ENCODE peak calls at places on chromosomes 13 and 19, in four cellular contexts. J is A549, F is K562, W is HepG2. X is an unnamed sample.

GRCh38 chr13:96581741-96582140 is 412.5 kb downstream of the OXGR1 start:
- DNase-seq in F (no peak), W (no peak), J (no peak), X (no peak)

GRCh38 chr19:8571006-8571411 is 6.2 kb downstream of the MYO1F start:
- DNase-seq in F (no peak), J (peak), W (peak), X (no peak)

GRCh38 chr19:19711306-19711933 is 21.5 kb downstream of the ZNF14 start:
- DNase-seq in W (no peak), F (no peak), J (no peak), X (no peak)

GRCh38 chr13:24152292-24153214 is 8.0 kb upstream of the SPATA13 start:
- DNase-seq in J (no peak), W (peak), F (no peak), X (no peak)

GRCh38 chr19:10766681-10767201 is 48.9 kb downstream of the DNM2 start:
- DNase-seq in J (no peak), W (no peak), F (no peak), X (no peak)

GRCh38 chr19:7729831-7730285 is 2.1 kb downstream of the CLEC4G start:
- DNase-seq in W (no peak), F (no peak), J (no peak), X (peak)

GRCh38 chr13:80419416-80419815 is 78.5 kb upstream of the SPRY2 start:
- DNase-seq in W (no peak), F (no peak), J (no peak), X (no peak)

GRCh38 chr13:95644611-95645052 is at the start of gene DZIP1:
- DNase-seq in F (no peak), W (peak), J (peak), X (peak)

GRCh38 chr19:58328999-58329398 is 2.2 kb downstream of the ZSCAN22 start:
- DNase-seq in F (peak), J (no peak), W (no peak), X (peak)

GRCh38 chr13:98937911-98938381 is 39.9 kb downstream of the DOCK9 start:
- DNase-seq in W (no peak), F (no peak), J (no peak), X (peak)

GRCh38 chr13:49310251-49310650 is 62.5 kb downstream of the CDADC1 start:
- DNase-seq in F (no peak), J (no peak), W (no peak), X (no peak)

GRCh38 chr19:34320277-34320676 is 44.7 kb upstream of the GPI start:
- DNase-seq in W (no peak), J (no peak), F (no peak), X (no peak)

GRCh38 chr13:103354189-103354588 is 288.0 kb upstream of the SLC10A2 start:
- DNase-seq in W (no peak), F (no peak), J (no peak), X (no peak)

GRCh38 chr13:77894743-77895142 is 23.9 kb downstream of the EDNRB start:
- DNase-seq in W (no peak), F (no peak), J (no peak), X (no peak)

GRCh38 chr13:39025433-39025839 is 12.5 kb downstream of the PROSER1 start:
- DNase-seq in W (no peak), F (no peak), J (no peak), X (no peak)

GRCh38 chr13:31012285-31013024 is 80.0 kb downstream of the TEX26 start:
- DNase-seq in F (no peak), W (peak), J (peak), X (no peak)

GRCh38 chr13:45482571-45483173 is 17.9 kb downstream of the COG3 start:
- DNase-seq in F (no peak), J (no peak), W (no peak), X (no peak)

GRCh38 chr19:2415973-2416319 is 11.4 kb downstream of the TIMM13 start:
- DNase-seq in F (no peak), J (no peak), W (no peak), X (no peak)

GRCh38 chr19:23699521-23699860 is 12.5 kb upstream of the ZNF675 start:
- DNase-seq in J (no peak), W (no peak), F (no peak), X (peak)

GRCh38 chr19:294341-294818 is 3.2 kb upstream of the PLPP2 start:
- DNase-seq in J (no peak), W (no peak), F (no peak), X (no peak)

GRCh38 chr19:41239363-41239762 is 20.3 kb downstream of the AXL start:
- DNase-seq in F (no peak), J (no peak), W (no peak), X (no peak)

GRCh38 chr19:42323852-42324654 is 1.4 kb upstream of the MEGF8 start:
- DNase-seq in J (no peak), F (no peak), W (no peak), X (peak)

GRCh38 chr13:43272866-43273265 is 249.5 kb downstream of the DNAJC15 start:
- DNase-seq in F (no peak), W (no peak), J (no peak), X (no peak)

GRCh38 chr13:110106726-110107125 is 200.2 kb downstream of the COL4A1 start:
- DNase-seq in F (no peak), J (no peak), W (no peak), X (no peak)

GRCh38 chr13:39350461-39350881 is 252.5 kb downstream of the LHFPL6 start:
- DNase-seq in F (no peak), W (no peak), J (no peak), X (peak)

GRCh38 chr13:74674701-74675100 is 540.5 kb upstream of the KLF12 start:
- DNase-seq in J (no peak), F (no peak), W (no peak), X (no peak)

GRCh38 chr13:52665325-52665724 is 12.7 kb downstream of the SUGT1 start:
- DNase-seq in F (peak), J (peak), W (peak), X (no peak)

GRCh38 chr13:29749401-29750177 is 100.8 kb downstream of the UBL3 start:
- DNase-seq in J (no peak), F (no peak), W (no peak), X (no peak)

GRCh38 chr13:59121507-59121906 is 1042.2 kb downstream of the DIAPH3 start:
- DNase-seq in F (no peak), J (no peak), W (no peak), X (no peak)

GRCh38 chr19:18408053-18408476 is 10.6 kb upstream of the LRRC25 start:
- DNase-seq in F (peak), W (no peak), J (no peak), X (peak)

GRCh38 chr13:101121608-101122007 is 294.7 kb downstream of the NALCN start:
- DNase-seq in F (no peak), W (no peak), J (no peak), X (no peak)

GRCh38 chr19:677601-678380 is 1.6 kb downstream of the FSTL3 start:
- DNase-seq in J (peak), W (no peak), F (no peak), X (no peak)

GRCh38 chr19:46904114-46905060 is 43.6 kb downstream of the ARHGAP35 start:
- DNase-seq in F (no peak), J (no peak), W (no peak), X (no peak)

GRCh38 chr19:7830272-7830771 is 304 bp downstream of the EVI5L start:
- DNase-seq in W (no peak), J (no peak), F (no peak), X (no peak)

GRCh38 chr13:43979492-43979891 is 99.8 kb downstream of the LACC1 start:
- DNase-seq in F (no peak), W (no peak), J (no peak), X (no peak)

GRCh38 chr19:45779231-45780145 is 2.8 kb downstream of the DMPK start:
- DNase-seq in F (peak), W (peak), J (peak), X (peak)

GRCh38 chr19:45847661-45848060 is 15.3 kb downstream of the SYMPK start:
- DNase-seq in J (no peak), F (no peak), W (no peak), X (no peak)

GRCh38 chr13:41229356-41229755 is 34.0 kb downstream of the MTRF1 start:
- DNase-seq in W (no peak), J (no peak), F (no peak), X (no peak)

GRCh38 chr13:41231025-41231677 is 32.2 kb downstream of the MTRF1 start:
- DNase-seq in F (no peak), J (no peak), W (no peak), X (no peak)

GRCh38 chr13:41236369-41236768 is 27.0 kb downstream of the MTRF1 start:
- DNase-seq in F (no peak), W (no peak), J (no peak), X (no peak)

GRCh38 chr13:41232715-41233114 is 30.7 kb downstream of the MTRF1 start:
- DNase-seq in W (no peak), F (no peak), J (no peak), X (no peak)

GRCh38 chr13:41231786-41232185 is 31.6 kb downstream of the MTRF1 start:
- DNase-seq in F (no peak), J (no peak), W (peak), X (no peak)
- TF ChIP-seq NR3C1 in F (no peak), J (no peak), W (no peak), X (no peak)

GRCh38 chr19:3483226-3483628 is at the start of gene SMIM44:
- DNase-seq in J (no peak), W (no peak), F (no peak), X (no peak)

GRCh38 chr19:3480383-3481091 is at the start of gene SMIM24:
- DNase-seq in F (peak), J (no peak), W (peak), X (no peak)

GRCh38 chr19:3482507-3483225 is 575 bp downstream of the SMIM44 start:
- DNase-seq in F (peak), J (no peak), W (no peak), X (no peak)

GRCh38 chr19:3479819-3480215 is 508 bp downstream of the SMIM24 start:
- DNase-seq in W (no peak), F (peak), J (no peak), X (peak)

GRCh38 chr19:3481241-3482090 is 1.1 kb upstream of the SMIM24 start:
- DNase-seq in J (no peak), W (peak), F (peak), X (no peak)
- TF ChIP-seq HMGXB4 in J (no peak), W (peak), F (no peak), X (no peak)

GRCh38 chr19:50896591-50897190 is 14.5 kb downstream of the KLK4 start:
- DNase-seq in J (no peak), W (peak), F (peak), X (no peak)
- TF ChIP-seq NR3C1 in J (no peak), W (no peak), F (no peak), X (no peak)

DNA sequence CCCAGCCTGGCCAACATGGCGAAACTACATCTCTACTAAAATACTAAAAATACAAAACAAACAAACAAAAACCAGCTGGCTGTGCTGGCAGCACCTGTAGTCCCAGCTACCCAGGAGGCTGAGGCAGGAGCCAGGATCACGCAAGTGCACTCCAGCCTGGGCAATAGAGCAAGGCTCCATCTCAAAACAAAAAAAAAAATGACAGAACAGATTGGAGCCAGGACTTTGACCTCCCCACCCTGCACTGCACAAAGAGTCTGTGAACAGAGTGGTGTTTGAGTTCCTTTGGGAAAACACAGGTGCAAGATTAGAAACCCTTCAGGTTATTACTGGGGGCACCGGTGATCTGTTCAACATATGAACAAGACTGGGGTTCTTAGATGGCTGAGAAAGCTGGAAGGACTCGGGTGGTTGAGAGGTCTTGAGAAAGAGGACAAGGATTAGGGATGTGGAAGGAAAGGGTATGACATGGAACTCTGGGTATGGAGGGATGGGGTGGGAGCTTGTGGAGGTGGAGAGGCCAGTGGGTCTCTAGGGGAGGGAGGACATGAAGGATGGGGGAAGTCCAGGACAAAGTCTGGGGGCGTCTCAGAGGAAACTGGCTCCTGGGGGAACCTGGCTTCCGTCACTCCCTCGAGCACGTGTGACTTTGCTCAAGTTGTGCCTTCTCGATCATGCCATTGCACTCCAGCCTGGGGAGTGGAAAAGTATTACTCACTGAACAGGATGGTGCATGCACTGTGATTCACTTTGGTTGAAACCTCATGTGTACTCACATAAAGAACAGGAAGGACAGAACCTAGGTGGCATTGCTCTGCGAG is 25.9 kb downstream of the RCN3 start:
- DNase-seq in J (no peak), W (peak), F (no peak), X (no peak)
- TF ChIP-seq HMGXB4 in J (no peak), W (no peak), F (no peak), X (no peak)

DNA sequence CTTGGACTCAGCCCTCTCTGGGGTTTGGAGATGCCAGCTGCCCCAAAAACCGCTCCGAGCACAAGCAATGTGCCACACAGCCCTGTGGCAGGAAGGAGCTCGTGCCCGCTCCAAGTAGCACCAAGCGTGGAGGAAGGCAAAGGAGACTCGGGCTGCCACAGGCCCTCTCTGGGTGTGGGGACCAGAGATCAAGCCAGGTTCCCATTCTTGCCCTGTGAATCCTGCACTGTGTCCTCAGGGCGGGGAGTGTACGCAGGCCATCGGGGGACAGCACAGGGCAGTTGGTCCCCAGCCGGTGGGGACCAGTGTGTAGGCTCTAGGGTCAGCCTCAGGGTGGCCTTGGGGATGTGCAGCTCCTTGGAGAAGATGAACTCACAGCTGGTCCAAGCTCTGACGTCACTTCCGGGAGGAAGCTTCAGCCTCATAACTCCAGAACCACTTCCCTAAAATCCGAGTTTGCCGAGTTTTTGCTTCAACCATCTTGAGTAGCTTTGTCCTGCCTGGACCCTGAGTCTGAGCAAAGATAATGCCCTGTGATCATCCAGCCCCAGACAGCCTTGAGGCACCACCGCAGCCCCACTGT is 9.3 kb upstream of the CPAMD8 start:
- DNase-seq in W (no peak), J (no peak), F (peak), X (no peak)
- TF ChIP-seq NR3C1 in W (no peak), J (no peak), F (no peak), X (no peak)

DNA sequence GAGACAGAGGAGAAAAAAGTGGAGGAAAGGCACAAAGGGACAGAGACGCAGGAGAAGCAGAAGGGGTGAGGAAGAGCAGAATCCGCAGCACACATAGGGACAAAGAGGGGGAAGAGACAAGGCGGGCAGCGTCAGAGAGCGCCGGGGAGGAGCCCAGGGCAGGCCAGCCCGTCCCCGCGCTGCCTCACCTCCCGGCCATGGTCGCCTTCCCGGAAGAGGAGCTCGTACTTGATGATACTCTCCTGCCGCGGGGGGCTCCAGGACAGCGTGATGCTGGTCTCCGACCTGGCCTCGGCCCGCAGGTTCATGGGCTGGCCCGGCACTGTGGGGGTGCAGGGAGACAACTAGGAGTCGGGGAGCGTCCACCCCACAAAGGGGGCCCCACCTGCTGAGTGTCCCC is 100.6 kb downstream of the PTPRS start:
- DNase-seq in W (no peak), F (no peak), J (no peak), X (no peak)
- TF ChIP-seq HMGXB4 in W (no peak), F (no peak), J (no peak), X (no peak)

GRCh38 chr19:38255759-38256052 is 468 bp downstream of the PPP1R14A start:
- DNase-seq in W (no peak), F (peak), J (no peak), X (peak)
- TF ChIP-seq NR3C1 in W (no peak), F (no peak), J (no peak), X (no peak)

GRCh38 chr13:54953786-54954185 is 1925.2 kb downstream of the OLFM4 start:
- DNase-seq in F (no peak), J (no peak), W (no peak), X (no peak)
- TF ChIP-seq HMGXB4 in F (no peak), J (no peak), W (no peak), X (no peak)

DNA sequence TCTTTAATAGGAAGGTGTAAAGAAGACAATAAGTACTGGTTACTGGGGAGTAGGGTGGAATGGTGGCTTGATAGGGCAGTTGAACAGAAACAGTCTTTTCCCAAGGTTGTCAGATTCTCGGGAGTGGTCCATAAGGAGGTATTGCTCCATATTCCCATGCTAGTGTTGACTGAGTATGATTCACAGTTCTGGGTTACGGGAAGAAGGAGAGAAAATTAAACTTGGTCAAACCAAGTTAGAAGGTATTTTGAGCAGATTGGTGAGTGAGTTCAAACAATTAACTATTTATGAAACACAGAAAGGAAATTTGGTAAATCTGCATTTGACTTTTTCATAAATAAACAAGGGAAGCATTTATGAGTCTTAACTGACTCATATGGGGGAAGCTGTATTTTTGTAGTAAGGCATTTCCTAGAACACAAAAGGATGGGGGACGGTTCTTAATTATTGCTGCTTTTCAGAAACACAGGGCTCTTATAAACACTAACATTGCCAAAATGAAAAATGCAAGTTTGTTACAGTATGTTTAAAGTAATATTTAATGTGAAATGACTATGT is 2419.4 kb downstream of the PCDH9 start:
- DNase-seq in J (no peak), F (no peak), W (no peak), X (no peak)
- TF ChIP-seq NR3C1 in J (no peak), F (no peak), W (no peak), X (no peak)

GRCh38 chr19:54169149-54169731 is 3.7 kb downstream of the TMC4 start:
- DNase-seq in W (no peak), J (no peak), F (no peak), X (no peak)

GRCh38 chr19:54173951-54174817 is 1.2 kb upstream of the TMC4 start:
- DNase-seq in W (no peak), F (peak), J (no peak), X (no peak)

GRCh38 chr19:54168174-54168917 is 4.6 kb downstream of the TMC4 start:
- DNase-seq in W (peak), F (peak), J (peak), X (peak)

GRCh38 chr19:54172413-54172763 is 572 bp downstream of the TMC4 start:
- DNase-seq in J (no peak), F (no peak), W (no peak), X (no peak)

GRCh38 chr19:54172764-54173699 is at the start of gene TMC4:
- DNase-seq in F (peak), W (no peak), J (no peak), X (peak)
- TF ChIP-seq HMGXB4 in F (no peak), W (no peak), J (no peak), X (no peak)

X was measured in WTC11.